ENCODE peak calls at places on chromosomes 7 and 10, in ten cellular contexts. J is endothelial cell of umbilical vein, T is H1, B is transverse colon, Q is GM23338, E is HCT116, A is sigmoid colon, D is HL-60, U is HepG2, M is stomach. G is an unnamed sample.

GRCh38 chr7:2613926-2614613 is 17.7 kb upstream of the TTYH3 start:
- DNase-seq in J (no peak), T (no peak), B (no peak), Q (no peak), E (no peak), A (peak; percentile 93), D (no peak), U (no peak), M (no peak), G (no peak)

GRCh38 chr7:106217089-106217542 is 67.7 kb downstream of the NAMPT start:
- DNase-seq in J (peak; percentile 86), T (no peak), B (peak; percentile 81), Q (peak; percentile 5), E (peak; percentile 21), A (peak; percentile 83), D (no peak), U (no peak), M (peak; percentile 84), G (no peak)

GRCh38 chr7:128961030-128961659 is 23.4 kb downstream of the IRF5 start:
- DNase-seq in J (no peak), T (no peak), B (no peak), Q (no peak), E (no peak), A (no peak), D (no peak), U (no peak), M (no peak), G (no peak)

GRCh38 chr7:151313857-151314256 is 27.8 kb upstream of the NUB1 start:
- DNase-seq in J (no peak), T (no peak), B (no peak), Q (no peak), E (no peak), A (peak; percentile 72), D (no peak), U (no peak), M (peak; percentile 54), G (peak; percentile 80)

GRCh38 chr7:70417061-70417655 is 714.8 kb upstream of the GALNT17 start:
- DNase-seq in J (no peak), T (peak; percentile 55), B (no peak), Q (peak; percentile 64), E (no peak), A (no peak), D (no peak), U (no peak), M (no peak), G (no peak)

GRCh38 chr7:156038345-156038744 is 226.1 kb upstream of the SHH start:
- DNase-seq in J (no peak), T (no peak), B (no peak), Q (no peak), E (no peak), A (no peak), D (no peak), U (no peak), M (no peak), G (no peak)

GRCh38 chr10:48466611-48467240 is 138.1 kb downstream of the ARHGAP22 start:
- DNase-seq in J (no peak), T (peak; percentile 69), B (no peak), Q (peak; percentile 69), E (no peak), A (no peak), D (no peak), U (no peak), M (peak; percentile 20), G (no peak)

GRCh38 chr10:34959786-34960185 is 130.4 kb downstream of the CUL2 start:
- DNase-seq in J (no peak), T (no peak), B (no peak), Q (no peak), E (no peak), A (no peak), D (no peak), U (no peak), M (no peak), G (no peak)

GRCh38 chr7:194996-195829 is 2.8 kb downstream of the FAM20C start:
- DNase-seq in J (no peak), T (no peak), B (no peak), Q (no peak), E (no peak), A (no peak), D (no peak), U (peak; percentile 24), M (no peak), G (no peak)

GRCh38 chr7:30162622-30163124 is 27.9 kb downstream of the MTURN start:
- DNase-seq in J (peak; percentile 65), T (no peak), B (no peak), Q (no peak), E (no peak), A (no peak), D (no peak), U (peak; percentile 84), M (no peak), G (no peak)

GRCh38 chr10:86061301-86061873 is 305.2 kb downstream of the GRID1 start:
- DNase-seq in J (no peak), T (no peak), B (no peak), Q (no peak), E (no peak), A (no peak), D (no peak), U (no peak), M (peak; percentile 10), G (peak; percentile 67)

GRCh38 chr10:120493411-120494312 is 36.6 kb downstream of the PLPP4 start:
- DNase-seq in J (no peak), T (peak; percentile 24), B (no peak), Q (no peak), E (no peak), A (no peak), D (no peak), U (no peak), M (no peak), G (peak; percentile 54)

DNA sequence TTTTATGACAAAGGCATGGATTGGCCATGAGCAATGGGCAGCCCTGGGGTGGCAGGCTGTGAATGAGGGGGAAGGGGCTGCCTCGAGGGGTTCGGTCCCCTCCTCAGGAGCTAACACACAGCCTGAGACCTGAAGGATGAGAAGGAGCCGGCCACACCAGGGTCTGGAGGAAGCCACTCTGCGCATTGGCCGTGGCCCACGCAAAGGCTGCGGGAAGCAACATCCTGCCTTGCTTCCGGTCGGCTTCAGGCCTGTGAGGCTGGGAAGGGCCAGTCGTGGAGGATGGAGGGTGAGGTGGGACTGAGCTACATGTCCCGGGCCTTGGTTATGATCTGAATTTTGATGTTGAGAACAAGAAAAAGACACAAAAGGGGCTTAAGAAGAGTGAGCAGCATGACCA is 49.4 kb downstream of the RGS10 start:
- DNase-seq in J (no peak), T (no peak), B (no peak), Q (no peak), E (no peak), A (no peak), D (no peak), U (no peak), M (no peak), G (no peak)
- TF ChIP-seq POLR2AphosphoS5 in J (no peak), T (no peak), B (no peak), Q (no peak), E (no peak), A (no peak), D (no peak), U (no peak), M (no peak), G (no peak)

DNA sequence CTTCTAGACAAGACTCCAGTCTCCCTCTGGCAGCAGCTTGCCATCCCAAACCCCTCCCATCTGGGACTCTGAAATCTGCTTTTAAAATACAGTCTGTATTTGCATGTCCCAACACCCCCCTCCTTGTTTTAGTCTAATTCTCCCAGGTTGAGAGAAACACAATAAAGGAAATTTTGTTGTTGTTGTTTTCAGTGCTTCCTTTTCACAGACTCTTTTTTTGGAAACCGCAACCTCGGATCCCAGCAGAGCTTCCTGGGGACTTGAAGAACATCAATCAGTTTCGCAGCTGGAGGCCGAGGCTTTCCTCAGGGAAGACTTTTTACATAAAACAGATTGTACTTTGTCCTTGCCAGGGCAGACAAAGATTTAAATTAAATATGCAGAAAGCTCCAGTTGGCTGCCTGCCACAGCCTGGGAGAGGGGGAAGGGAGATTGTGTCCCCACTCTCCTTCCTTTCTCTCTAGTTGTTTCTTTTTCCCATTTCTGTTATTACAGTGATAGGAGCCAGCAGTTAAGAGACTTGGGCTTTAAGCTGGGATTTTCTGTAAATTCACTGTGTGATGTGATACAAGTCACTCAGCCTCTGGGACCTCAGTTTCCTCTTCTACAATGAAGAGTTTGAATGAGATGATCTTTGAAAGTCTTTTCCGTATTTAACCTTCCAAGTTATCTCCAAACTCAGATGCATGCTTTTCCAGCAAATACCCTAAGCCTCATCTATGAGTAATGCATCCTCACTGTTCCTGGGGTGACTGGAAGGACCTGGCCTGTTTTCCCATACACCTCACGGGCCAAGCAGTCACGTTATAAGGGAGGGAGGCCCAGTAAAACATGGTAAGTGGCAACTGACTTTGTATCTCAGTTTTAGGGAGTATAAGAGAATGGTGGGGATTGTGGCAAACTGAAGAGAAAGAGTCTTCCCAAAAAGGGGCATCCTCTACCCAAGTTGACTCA is 192.3 kb downstream of the REEP3 start:
- DNase-seq in J (peak; percentile 88), T (peak; percentile 79), B (peak; percentile 79), Q (peak; percentile 99), E (no peak), A (peak; percentile 93), D (no peak), U (peak; percentile 9), M (peak; percentile 78), G (no peak)
- TF ChIP-seq POLR2AphosphoS5 in J (peak; percentile 39), T (no peak), B (peak; percentile 8), Q (peak; percentile 33), E (no peak), A (peak; percentile 81), D (no peak), U (no peak), M (peak; percentile 54), G (peak; percentile 6)

DNA sequence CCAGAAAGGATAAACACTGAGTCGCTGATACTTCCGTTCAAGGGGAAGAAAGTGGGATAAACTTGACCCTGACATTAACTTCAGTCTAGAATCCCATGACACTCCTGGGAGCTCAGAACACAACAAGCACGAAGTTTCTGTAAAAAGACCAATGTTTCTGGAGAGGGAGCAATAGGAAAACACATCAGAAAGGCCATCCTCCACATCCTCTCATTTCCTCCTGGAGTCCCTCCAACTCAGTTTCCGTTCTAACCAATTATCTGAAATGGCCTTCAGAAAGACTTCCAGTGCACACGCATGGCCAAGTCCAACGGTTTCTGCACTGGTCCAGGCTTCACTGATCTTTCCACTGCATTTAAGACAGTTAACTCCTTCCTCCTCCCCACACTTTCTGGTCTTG is 113.4 kb downstream of the SORBS1 start:
- DNase-seq in J (peak; percentile 85), T (no peak), B (no peak), Q (no peak), E (no peak), A (no peak), D (no peak), U (no peak), M (no peak), G (no peak)
- TF ChIP-seq POLR2AphosphoS5 in J (no peak), T (no peak), B (no peak), Q (no peak), E (no peak), A (peak; percentile 40), D (no peak), U (no peak), M (no peak), G (peak; percentile 52)

DNA sequence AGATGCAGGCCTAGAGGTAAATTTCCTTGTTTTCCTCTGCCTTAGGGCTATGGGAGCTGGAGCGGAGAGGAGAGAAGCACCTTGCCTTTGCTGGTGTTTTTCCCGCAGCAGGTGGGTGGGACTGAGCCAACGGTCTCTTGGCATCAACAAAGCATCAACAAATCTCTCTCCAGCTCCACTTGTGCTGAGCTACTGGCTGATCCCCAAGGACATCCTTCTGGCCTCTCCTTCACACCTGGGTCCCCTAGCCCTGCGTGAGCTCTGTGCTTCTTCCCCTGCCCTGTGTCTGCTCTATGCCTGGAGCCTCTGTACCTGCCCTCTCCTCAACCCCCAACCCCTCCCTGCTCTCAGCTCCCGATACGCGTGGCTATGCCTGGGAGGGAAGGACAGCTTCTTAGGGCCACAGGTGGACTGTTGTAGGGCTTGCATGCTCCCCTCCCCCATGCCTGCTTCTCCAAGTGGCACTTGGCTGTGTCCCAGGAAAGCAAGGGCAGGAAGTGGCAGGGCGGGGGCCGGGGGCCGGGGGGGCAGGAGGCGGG is 3.2 kb upstream of the CLDN4 start:
- DNase-seq in J (peak; percentile 10), T (peak; percentile 60), B (peak; percentile 91), Q (peak; percentile 86), E (peak; percentile 87), A (no peak), D (peak; percentile 54), U (no peak), M (peak; percentile 89), G (no peak)
- TF ChIP-seq POLR2AphosphoS5 in J (no peak), T (peak; percentile 59), B (no peak), Q (no peak), E (peak; percentile 31), A (no peak), D (peak; percentile 22), U (no peak), M (no peak), G (no peak)